ENCODE peak calls at places on chromosomes 12 and 14, in four cellular contexts. W is IMR-90, S is H9, C is H1. V is an unnamed sample.

GRCh38 chr12:121729021-121729420 is 16.5 kb downstream of the TMEM120B start:
- DNase-seq in C (no peak), W (no peak), S (no peak), V (no peak)

GRCh38 chr14:91348861-91349465 is 68.7 kb downstream of the CCDC88C start:
- DNase-seq in S (no peak), C (no peak), W (no peak), V (peak; percentile 54)

GRCh38 chr12:62915130-62915529 is 19.8 kb downstream of the PPM1H start:
- DNase-seq in S (no peak), C (no peak), W (no peak), V (no peak)

GRCh38 chr12:105220150-105220928 is 15.6 kb downstream of the APPL2 start:
- DNase-seq in W (no peak), C (no peak), S (no peak), V (no peak)

GRCh38 chr12:121917950-121918678 is at the start of gene CFAP251:
- DNase-seq in S (peak; percentile 98), W (peak; percentile 58), C (peak; percentile 97), V (peak; percentile 98)

GRCh38 chr14:97021001-97021400 is 223.8 kb downstream of the VRK1 start:
- DNase-seq in S (peak; percentile 8), W (no peak), C (no peak), V (no peak)

GRCh38 chr14:105508069-105508468 is 17.0 kb downstream of the TEDC1 start:
- DNase-seq in S (no peak), C (no peak), W (no peak), V (no peak)

GRCh38 chr14:99055816-99056215 is 216.2 kb downstream of the BCL11B start:
- DNase-seq in C (no peak), S (no peak), W (no peak), V (no peak)

GRCh38 chr14:91899213-91899612 is 31.9 kb upstream of the TC2N start:
- DNase-seq in W (no peak), C (no peak), S (no peak), V (no peak)

GRCh38 chr14:59482471-59483331 is 1.5 kb downstream of the L3HYPDH start:
- DNase-seq in C (no peak), W (peak; percentile 95), S (no peak), V (peak; percentile 71)

GRCh38 chr12:54701940-54702592 is 53.9 kb upstream of the DCD start:
- DNase-seq in W (peak; percentile 41), C (no peak), S (no peak), V (peak; percentile 60)

GRCh38 chr14:53515264-53515663 is 362.1 kb upstream of the DDHD1 start:
- DNase-seq in W (peak; percentile 37), C (no peak), S (no peak), V (no peak)

GRCh38 chr12:90574676-90575075 is 380.3 kb downstream of the CCER1 start:
- DNase-seq in W (no peak), C (no peak), S (no peak), V (no peak)

GRCh38 chr12:113876160-113876559 is 90.0 kb downstream of the RBM19 start:
- DNase-seq in S (no peak), C (no peak), W (no peak), V (no peak)

GRCh38 chr14:99611639-99612038 is 7.6 kb upstream of the CCDC85C start:
- DNase-seq in C (no peak), S (no peak), W (no peak), V (no peak)

GRCh38 chr14:75018684-75019083 is 16.0 kb downstream of the EIF2B2 start:
- DNase-seq in S (no peak), W (no peak), C (no peak), V (no peak)

GRCh38 chr14:100540141-100540925 is 46.9 kb downstream of the BEGAIN start:
- DNase-seq in S (peak; percentile 74), C (no peak), W (no peak), V (peak; percentile 45)

GRCh38 chr14:61609143-61609851 is 86.0 kb upstream of the HIF1A start:
- DNase-seq in C (no peak), S (peak; percentile 76), W (peak; percentile 66), V (peak; percentile 39)

GRCh38 chr12:107337354-107338095 is 244.2 kb upstream of the CRY1 start:
- DNase-seq in S (no peak), W (peak; percentile 79), C (no peak), V (no peak)

GRCh38 chr12:55631743-55632142 is 4.9 kb upstream of the OR10P1 start:
- DNase-seq in S (no peak), C (no peak), W (no peak), V (no peak)

GRCh38 chr14:75141062-75141461 is 14.2 kb upstream of the NEK9 start:
- DNase-seq in C (no peak), W (no peak), S (no peak), V (no peak)

GRCh38 chr12:2192231-2192630 is 139.4 kb downstream of the CACNA1C start:
- DNase-seq in S (no peak), W (no peak), C (no peak), V (no peak)

GRCh38 chr12:112852810-112853209 is 54.0 kb upstream of the OAS1 start:
- DNase-seq in C (no peak), S (no peak), W (no peak), V (peak; percentile 57)
- H3K56ac ChIP-seq in C (no peak overlapping the region), S (no peak overlapping the region), W (no peak overlapping the region), V (peak overlapping the region; percentile 77)

DNA sequence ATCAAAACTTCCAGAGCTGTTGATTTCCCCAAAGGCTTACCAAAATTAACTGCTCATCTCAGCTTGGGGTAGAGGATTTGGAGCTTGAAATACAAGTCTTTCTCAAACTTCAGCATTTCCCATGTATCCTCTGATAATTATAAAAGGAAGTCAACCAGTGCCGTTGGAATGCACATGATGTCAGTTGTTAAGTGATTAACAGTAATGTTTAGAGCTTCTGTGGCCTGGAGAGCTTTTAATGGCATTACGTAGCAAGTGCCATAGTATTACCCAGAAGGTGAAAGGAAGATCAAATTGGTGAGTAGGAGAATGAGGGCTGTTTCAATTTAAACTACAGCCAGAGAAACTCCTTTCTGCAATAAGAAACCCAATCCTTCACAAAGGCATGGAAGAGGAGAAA is 62.5 kb upstream of the PTPRR start:
- DNase-seq in W (peak; percentile 19), C (no peak), S (no peak), V (peak; percentile 37)
- H3K56ac ChIP-seq in W (no peak overlapping the region), C (no peak overlapping the region), S (no peak overlapping the region), V (no peak overlapping the region)

GRCh38 chr12:64039285-64039871 is 182.7 kb downstream of the KICS2 start:
- DNase-seq in W (peak; percentile 74), C (no peak), S (no peak), V (no peak)

GRCh38 chr12:64036414-64036813 is 185.7 kb downstream of the KICS2 start:
- DNase-seq in W (no peak), C (no peak), S (no peak), V (no peak)

GRCh38 chr12:64029013-64029857 is 184.7 kb downstream of the SRGAP1 start:
- DNase-seq in S (no peak), C (no peak), W (peak; percentile 52), V (peak; percentile 70)

GRCh38 chr12:64030155-64030554 is 185.7 kb downstream of the SRGAP1 start:
- DNase-seq in W (peak; percentile 60), C (no peak), S (no peak), V (no peak)

GRCh38 chr12:64034901-64035576 is 187.1 kb downstream of the KICS2 start:
- DNase-seq in S (no peak), W (no peak), C (no peak), V (no peak)
- H3K56ac ChIP-seq in S (no peak overlapping the region), W (no peak overlapping the region), C (no peak overlapping the region), V (no peak overlapping the region)

GRCh38 chr12:56709759-56710376 is 15.2 kb downstream of the NACA start:
- DNase-seq in W (no peak), C (no peak), S (no peak), V (no peak)
- H3K56ac ChIP-seq in W (no peak overlapping the region), C (no peak overlapping the region), S (no peak overlapping the region), V (no peak overlapping the region)

DNA sequence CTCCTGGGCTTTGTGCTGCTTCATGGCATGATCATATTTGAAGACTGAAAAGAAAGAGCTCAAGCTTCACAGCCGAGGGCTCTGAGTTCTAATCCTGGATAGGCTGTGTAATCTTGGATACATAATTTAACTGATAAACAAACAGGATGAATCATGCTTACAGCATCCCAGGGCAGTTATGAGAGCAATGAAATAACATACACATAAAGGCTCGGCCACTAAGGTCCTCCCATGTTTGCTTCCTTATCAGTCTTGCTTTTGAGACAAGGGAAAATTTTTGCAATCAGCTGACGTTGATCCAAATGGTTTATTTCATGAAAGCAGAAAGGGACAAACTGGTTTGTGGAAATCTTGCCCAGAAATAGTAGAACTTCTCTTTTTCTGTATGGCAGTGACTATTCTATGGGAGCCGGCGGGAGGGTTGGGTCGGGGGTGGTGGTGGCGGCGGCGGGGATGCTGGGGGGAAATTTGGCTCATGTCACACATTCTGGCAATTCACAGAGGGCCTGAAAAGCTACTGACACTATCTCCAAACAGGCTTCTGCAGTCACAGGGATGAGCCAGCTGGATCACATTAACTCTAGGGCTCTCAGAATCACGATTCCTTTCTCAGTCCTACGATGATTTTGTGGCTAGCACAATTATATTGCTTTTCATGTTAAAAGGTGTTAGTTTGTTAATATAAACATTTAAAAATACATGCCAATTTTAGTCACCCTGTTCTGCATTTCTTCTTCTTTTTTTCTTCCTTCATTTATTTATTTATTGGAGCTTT is 124.5 kb downstream of the SLC8A3 start:
- DNase-seq in S (no peak), C (no peak), W (peak; percentile 8), V (no peak)
- H3K56ac ChIP-seq in S (no peak overlapping the region), C (no peak overlapping the region), W (no peak overlapping the region), V (no peak overlapping the region)